ENCODE peak calls at places on chromosomes 12 and 14, in four cellular contexts. U is renal cortical epithelial cell, I is substantia nigra, Y is pancreas. O is an unnamed sample.

GRCh38 chr12:57616383-57617101 is 5.3 kb downstream of the ARHGEF25 start:
- DNase-seq in Y (no peak), U (no peak), I (no peak), O (no peak)

GRCh38 chr14:54278665-54279295 is 118.0 kb upstream of the CDKN3 start:
- DNase-seq in U (no peak), I (no peak), Y (no peak), O (no peak)

GRCh38 chr12:42056130-42056529 is 88.5 kb downstream of the GXYLT1 start:
- DNase-seq in U (no peak), Y (no peak), I (no peak), O (no peak)

GRCh38 chr12:23585782-23586163 is 363.7 kb downstream of the SOX5 start:
- DNase-seq in I (no peak), U (no peak), Y (no peak), O (no peak)

GRCh38 chr12:114163766-114164165 is 197.6 kb upstream of the RBM19 start:
- DNase-seq in U (peak; percentile 23), I (no peak), Y (no peak), O (no peak)

GRCh38 chr14:105582639-105583038 is 56.3 kb downstream of the TMEM121 start:
- DNase-seq in I (no peak), U (no peak), Y (no peak), O (no peak)

GRCh38 chr12:3564861-3565260 is 73.9 kb downstream of the PRMT8 start:
- DNase-seq in Y (no peak), I (no peak), U (peak; percentile 3), O (no peak)

GRCh38 chr12:75177997-75178396 is 31.6 kb downstream of the KCNC2 start:
- DNase-seq in I (no peak), Y (no peak), U (peak; percentile 96), O (no peak)

GRCh38 chr12:2332266-2332665 is 279.5 kb downstream of the CACNA1C start:
- DNase-seq in I (no peak), Y (no peak), U (no peak), O (no peak)

GRCh38 chr12:26179829-26180228 is 15.5 kb upstream of the SSPN start:
- DNase-seq in I (no peak), Y (no peak), U (no peak), O (no peak)

GRCh38 chr12:120797677-120798642 is 72.3 kb downstream of the ACADS start:
- DNase-seq in U (no peak), I (no peak), Y (no peak), O (no peak)

GRCh38 chr12:9948606-9949286 is 16.6 kb upstream of the CLEC2A start:
- DNase-seq in U (no peak), Y (no peak), I (no peak), O (no peak)

GRCh38 chr14:90409209-90409730 is 12.4 kb downstream of the CALM1 start:
- DNase-seq in I (no peak), U (peak; percentile 98), Y (no peak), O (no peak)

O was measured in nucleus accumbens.